ENCODE peak calls at places on chromosome 11, in six cellular contexts. One of them, this sample, is unnamed.

GRCh38 chr11:69951821-69952590 is 126.1 kb upstream of the ANO1 start:
- DNase-seq in HL-60: no peak
- DNase-seq in tibial nerve: no peak
- DNase-seq in DND-41: no peak
- DNase-seq in body of pancreas: no peak
- DNase-seq in colonic mucosa: no peak
- DNase-seq in this sample: no peak

GRCh38 chr11:72736452-72737069 is 15.6 kb downstream of the ARAP1 start:
- DNase-seq in HL-60: peak; percentile 83
- DNase-seq in tibial nerve: no peak
- DNase-seq in DND-41: peak; percentile 64
- DNase-seq in body of pancreas: no peak
- DNase-seq in colonic mucosa: no peak
- DNase-seq in this sample: no peak

GRCh38 chr11:64331569-64332371 is 8.2 kb upstream of the CCDC88B start:
- DNase-seq in HL-60: peak; percentile 96
- DNase-seq in tibial nerve: no peak
- DNase-seq in DND-41: peak; percentile 31
- DNase-seq in body of pancreas: peak; percentile 93
- DNase-seq in colonic mucosa: peak; percentile 92
- DNase-seq in this sample: peak; percentile 81

GRCh38 chr11:64850979-64851567 is 6.6 kb upstream of the CDC42BPG start:
- DNase-seq in HL-60: no peak
- DNase-seq in tibial nerve: no peak
- DNase-seq in DND-41: no peak
- DNase-seq in body of pancreas: no peak
- DNase-seq in colonic mucosa: no peak
- DNase-seq in this sample: no peak

GRCh38 chr11:63589000-63589399 is 25.2 kb downstream of the PLAAT3 start:
- DNase-seq in HL-60: no peak
- DNase-seq in tibial nerve: no peak
- DNase-seq in DND-41: no peak
- DNase-seq in body of pancreas: no peak
- DNase-seq in colonic mucosa: no peak
- DNase-seq in this sample: no peak

GRCh38 chr11:101453682-101454081 is 130.1 kb downstream of the TRPC6 start:
- DNase-seq in HL-60: no peak
- DNase-seq in tibial nerve: no peak
- DNase-seq in DND-41: no peak
- DNase-seq in body of pancreas: no peak
- DNase-seq in colonic mucosa: no peak
- DNase-seq in this sample: no peak

GRCh38 chr11:125378596-125378995 is 117.5 kb downstream of the FEZ1 start:
- DNase-seq in HL-60: no peak
- DNase-seq in tibial nerve: no peak
- DNase-seq in DND-41: no peak
- DNase-seq in body of pancreas: no peak
- DNase-seq in colonic mucosa: no peak
- DNase-seq in this sample: no peak

GRCh38 chr11:1442163-1442562 is 44.4 kb downstream of the MOB2 start:
- DNase-seq in HL-60: no peak
- DNase-seq in tibial nerve: no peak
- DNase-seq in DND-41: no peak
- DNase-seq in body of pancreas: no peak
- DNase-seq in colonic mucosa: no peak
- DNase-seq in this sample: no peak

GRCh38 chr11:119085523-119085878 is 820 bp downstream of the HMBS start:
- DNase-seq in HL-60: no peak
- DNase-seq in tibial nerve: no peak
- DNase-seq in DND-41: no peak
- DNase-seq in body of pancreas: no peak
- DNase-seq in colonic mucosa: peak; percentile 33
- DNase-seq in this sample: no peak

GRCh38 chr11:43712676-43713075 is 32.1 kb downstream of the HSD17B12 start:
- DNase-seq in HL-60: no peak
- DNase-seq in tibial nerve: no peak
- DNase-seq in DND-41: no peak
- DNase-seq in body of pancreas: no peak
- DNase-seq in colonic mucosa: no peak
- DNase-seq in this sample: no peak

GRCh38 chr11:108009497-108010360 is 1.0 kb downstream of the CUL5 start:
- DNase-seq in HL-60: no peak
- DNase-seq in tibial nerve: no peak
- DNase-seq in DND-41: peak; percentile 10
- DNase-seq in body of pancreas: no peak
- DNase-seq in colonic mucosa: peak; percentile 30
- DNase-seq in this sample: no peak

GRCh38 chr11:119419834-119420492 is 3.0 kb downstream of the THY1 start:
- DNase-seq in HL-60: no peak
- DNase-seq in tibial nerve: no peak
- DNase-seq in DND-41: no peak
- DNase-seq in body of pancreas: no peak
- DNase-seq in colonic mucosa: no peak
- DNase-seq in this sample: no peak

GRCh38 chr11:18958221-18958910 is 19.2 kb upstream of the MRGPRX1 start:
- DNase-seq in HL-60: no peak
- DNase-seq in tibial nerve: no peak
- DNase-seq in DND-41: no peak
- DNase-seq in body of pancreas: no peak
- DNase-seq in colonic mucosa: no peak
- DNase-seq in this sample: no peak

GRCh38 chr11:12683857-12684256 is 9.6 kb downstream of the TEAD1 start:
- DNase-seq in HL-60: no peak
- DNase-seq in tibial nerve: no peak
- DNase-seq in DND-41: no peak
- DNase-seq in body of pancreas: no peak
- DNase-seq in colonic mucosa: no peak
- DNase-seq in this sample: no peak
- H3K27ac ChIP-seq in HL-60: no peak overlapping the region
- H3K27ac ChIP-seq in tibial nerve: no peak overlapping the region
- H3K27ac ChIP-seq in DND-41: no peak overlapping the region
- H3K27ac ChIP-seq in body of pancreas: no peak overlapping the region
- H3K27ac ChIP-seq in colonic mucosa: peak overlapping the region; percentile 79
- H3K27ac ChIP-seq in this sample: no peak overlapping the region

DNA sequence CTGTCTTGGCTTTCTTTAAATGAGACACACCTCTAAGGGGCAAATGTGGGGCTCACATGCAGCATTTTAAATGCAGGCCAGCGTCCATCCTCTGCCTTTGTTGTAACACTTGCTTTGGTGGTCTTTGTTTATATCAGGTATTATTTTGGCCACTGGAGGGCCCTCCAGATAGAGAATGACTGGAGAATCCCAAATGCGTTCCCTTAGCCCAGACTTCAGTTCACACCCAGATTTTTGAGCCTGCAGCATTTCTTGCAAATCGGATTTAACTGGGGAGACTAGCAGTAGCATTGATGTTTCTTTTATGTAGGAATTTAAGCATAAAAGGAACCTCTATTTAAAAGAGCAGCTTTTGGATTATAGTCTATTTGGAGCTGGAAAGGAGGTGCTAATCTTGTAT is 200.2 kb upstream of the SORL1-AS1 start:
- DNase-seq in HL-60: no peak
- DNase-seq in tibial nerve: no peak
- DNase-seq in DND-41: no peak
- DNase-seq in body of pancreas: no peak
- DNase-seq in colonic mucosa: no peak
- DNase-seq in this sample: no peak
- TF ChIP-seq CTCF in HL-60: no peak
- TF ChIP-seq CTCF in tibial nerve: peak; percentile 68
- TF ChIP-seq CTCF in DND-41: peak; percentile 25
- TF ChIP-seq CTCF in body of pancreas: peak; percentile 10
- TF ChIP-seq CTCF in colonic mucosa: no peak
- TF ChIP-seq CTCF in this sample: no peak

GRCh38 chr11:37343279-37343678 is 745.2 kb upstream of the RAG2 start:
- DNase-seq in HL-60: no peak
- DNase-seq in tibial nerve: no peak
- DNase-seq in DND-41: no peak
- DNase-seq in body of pancreas: no peak
- DNase-seq in colonic mucosa: no peak
- DNase-seq in this sample: no peak
- H3K27ac ChIP-seq in HL-60: no peak overlapping the region
- H3K27ac ChIP-seq in tibial nerve: no peak overlapping the region
- H3K27ac ChIP-seq in DND-41: no peak overlapping the region
- H3K27ac ChIP-seq in body of pancreas: no peak overlapping the region
- H3K27ac ChIP-seq in colonic mucosa: no peak overlapping the region
- H3K27ac ChIP-seq in this sample: no peak overlapping the region

DNA sequence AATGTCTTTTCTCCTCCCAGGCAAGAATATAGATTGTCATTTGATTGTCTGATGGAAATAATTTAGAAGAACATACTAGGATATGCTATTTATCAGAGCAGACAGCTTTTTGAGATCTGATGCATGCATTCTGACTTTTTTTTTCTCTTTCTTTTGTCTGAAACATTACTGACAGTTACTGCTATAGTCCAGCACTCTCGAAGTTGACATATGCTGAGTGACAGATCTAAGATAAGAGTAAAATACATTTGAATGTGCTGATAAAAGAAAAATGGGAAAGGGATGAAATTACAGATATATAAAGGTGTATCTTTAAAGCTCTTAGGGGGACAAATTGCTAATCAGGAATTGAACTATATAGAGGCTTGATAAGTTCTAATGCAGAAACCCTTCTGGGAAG is 753.8 kb upstream of the TENM4 start:
- DNase-seq in HL-60: no peak
- DNase-seq in tibial nerve: no peak
- DNase-seq in DND-41: no peak
- DNase-seq in body of pancreas: no peak
- DNase-seq in colonic mucosa: no peak
- DNase-seq in this sample: no peak
- TF ChIP-seq CTCF in HL-60: no peak
- TF ChIP-seq CTCF in tibial nerve: no peak
- TF ChIP-seq CTCF in DND-41: no peak
- TF ChIP-seq CTCF in body of pancreas: no peak
- TF ChIP-seq CTCF in colonic mucosa: no peak
- TF ChIP-seq CTCF in this sample: no peak

GRCh38 chr11:131099013-131099412 is 182.7 kb upstream of the SNX19 start:
- DNase-seq in HL-60: no peak
- DNase-seq in tibial nerve: no peak
- DNase-seq in DND-41: no peak
- DNase-seq in body of pancreas: no peak
- DNase-seq in colonic mucosa: no peak
- DNase-seq in this sample: no peak
- H3K27ac ChIP-seq in HL-60: no peak overlapping the region
- H3K27ac ChIP-seq in tibial nerve: no peak overlapping the region
- H3K27ac ChIP-seq in DND-41: no peak overlapping the region
- H3K27ac ChIP-seq in body of pancreas: no peak overlapping the region
- H3K27ac ChIP-seq in colonic mucosa: no peak overlapping the region
- H3K27ac ChIP-seq in this sample: no peak overlapping the region

This sample was measured in upper lobe of left lung.